ENCODE peak calls at places on chromosome 18, in six cellular contexts. C is HEK293T; P is stomach; Q is sigmoid colon; V is effector memory CD4-positive, alpha-beta T cell; Z is Caki2. G is an unnamed sample.
A peak's percentile ranks its signal among the peaks of the same experiment; 100 is the strongest.

GRCh38 chr18:55419132-55419938 is 168.7 kb downstream of the TCF4 start:
- DNase-seq in P (no peak), C (no peak), Z (no peak), V (no peak), Q (no peak), G (no peak)

GRCh38 chr18:73774836-73775509 is 372.7 kb downstream of the FBXO15 start:
- DNase-seq in V (no peak), Z (no peak), C (no peak), P (no peak), Q (no peak), G (no peak)

GRCh38 chr18:71115261-71115660 is 826.4 kb downstream of the SOCS6 start:
- DNase-seq in C (no peak), Z (no peak), P (no peak), V (no peak), Q (no peak), G (no peak)

GRCh38 chr18:66280470-66280869 is 323.4 kb downstream of the CDH19 start:
- DNase-seq in V (no peak), Z (no peak), Q (no peak), P (no peak), C (no peak), G (no peak)

GRCh38 chr18:21769206-21769605 is 28.6 kb downstream of the MIB1 start:
- DNase-seq in P (no peak), Z (no peak), C (no peak), Q (no peak), V (no peak), G (no peak)

GRCh38 chr18:79107886-79108285 is 38.7 kb downstream of the ATP9B start:
- DNase-seq in Q (no peak), V (no peak), C (no peak), P (no peak), Z (no peak), G (no peak)

GRCh38 chr18:69659142-69659651 is 258.5 kb downstream of the DOK6 start:
- DNase-seq in Z (no peak), P (no peak), Q (no peak), V (no peak), C (no peak), G (no peak)

GRCh38 chr18:79934311-79935097 is 16.9 kb downstream of the SLC66A2 start:
- DNase-seq in V (no peak), P (no peak), Z (no peak), Q (peak; percentile 62), C (no peak), G (peak; percentile 51)

GRCh38 chr18:8468911-8469310 is 140.3 kb upstream of the RAB12 start:
- DNase-seq in Z (no peak), P (no peak), Q (no peak), V (no peak), C (no peak), G (no peak)

GRCh38 chr18:61333271-61333745 is at the start of gene CDH20:
- DNase-seq in V (no peak), Z (no peak), C (no peak), P (no peak), Q (no peak), G (no peak)